ENCODE peak calls at places on chromosomes 6 and 20, in seven cellular contexts. D is spleen; O is sigmoid colon; Y is activated CD4-positive, alpha-beta T cell treated with anti-CD3 and anti-CD28 coated beads, Interleukin-2, amount 10 ng/mL, durations not matched to agents 24 days and 14 days; F is HCT116; Z is MV-4-11; A is HEK293T. U is an unnamed sample.

GRCh38 chr20:47311967-47312681 is 44.4 kb downstream of the ZMYND8 start:
- DNase-seq in Y (no peak), Z (no peak), D (no peak), A (no peak), O (peak; percentile 52), F (no peak), U (no peak)

GRCh38 chr20:59985864-59986263 is 27.6 kb downstream of the CDH26 start:
- DNase-seq in F (no peak), A (no peak), O (no peak), Z (peak; percentile 43), D (no peak), Y (no peak), U (no peak)

GRCh38 chr6:111002350-111002749 is 20.5 kb downstream of the RPF2 start:
- DNase-seq in D (no peak), F (no peak), O (no peak), Z (no peak), Y (no peak), A (no peak), U (no peak)

GRCh38 chr6:52390361-52390727 is 28.4 kb downstream of the PAQR8 start:
- DNase-seq in A (no peak), Y (peak; percentile 92), Z (peak; percentile 46), F (peak; percentile 45), D (no peak), O (no peak), U (no peak)

GRCh38 chr6:167795874-167796667 is 30.6 kb upstream of the AFDN start:
- DNase-seq in F (no peak), A (no peak), D (peak; percentile 77), O (no peak), Y (no peak), Z (no peak), U (no peak)

GRCh38 chr6:119717942-119718341 is 368.4 kb upstream of the MAN1A1 start:
- DNase-seq in Z (peak; percentile 5), Y (no peak), F (no peak), O (no peak), D (no peak), A (no peak), U (no peak)

GRCh38 chr20:37575884-37576283 is 48.2 kb upstream of the BLCAP start:
- DNase-seq in A (no peak), Z (peak; percentile 82), O (peak; percentile 11), D (no peak), Y (no peak), F (no peak), U (no peak)

GRCh38 chr6:39076993-39077535 is 28.5 kb downstream of the GLP1R start:
- DNase-seq in Y (no peak), F (no peak), A (no peak), Z (no peak), D (no peak), O (no peak), U (peak; percentile 33)

GRCh38 chr20:5222919-5223634 is 93.7 kb downstream of the PROKR2 start:
- DNase-seq in Y (peak; percentile 87), O (no peak), Z (peak; percentile 41), F (peak; percentile 18), A (peak; percentile 62), D (peak; percentile 81), U (no peak)

GRCh38 chr20:1503564-1504227 is 12.5 kb upstream of the SIRPB2 start:
- DNase-seq in Y (peak; percentile 92), Z (peak; percentile 92), A (peak; percentile 83), F (peak; percentile 91), O (no peak), D (peak; percentile 87), U (peak; percentile 81)

GRCh38 chr20:49583669-49584417 is 15.9 kb upstream of the PTGIS start:
- DNase-seq in A (no peak), O (peak; percentile 95), Z (peak; percentile 97), Y (no peak), F (no peak), D (no peak), U (peak; percentile 78)

GRCh38 chr6:71412559-71412958 is 123.9 kb downstream of the OGFRL1 start:
- DNase-seq in O (no peak), A (peak; percentile 25), F (no peak), Z (no peak), Y (no peak), D (no peak), U (no peak)

GRCh38 chr20:21026951-21027350 is 79.2 kb downstream of the LINC00237 start:
- DNase-seq in O (no peak), Y (no peak), D (no peak), F (no peak), Z (no peak), A (no peak), U (no peak)